ENCODE peak calls at places on chromosomes 13 and 19, in six cellular contexts. V is Caco-2, U is uterus, E is lower lobe of right lung, I is A549, B is RWPE2. T is an unnamed sample.

GRCh38 chr19:16185925-16186234 is 670 bp downstream of the FAM32A start:
- DNase-seq in U (no peak), I (no peak), B (no peak), V (peak; percentile 57), E (no peak), T (no peak)

GRCh38 chr13:110245421-110245899 is 61.5 kb downstream of the COL4A1 start:
- DNase-seq in B (no peak), U (peak; percentile 14), V (no peak), E (no peak), I (no peak), T (no peak)

GRCh38 chr19:40519352-40520322 is 52.8 kb downstream of the SPTBN4 start:
- DNase-seq in I (peak; percentile 90), B (no peak), E (no peak), V (no peak), U (no peak), T (peak; percentile 42)

GRCh38 chr19:16895467-16896097 is 6.8 kb downstream of the F2RL3 start:
- DNase-seq in B (no peak), U (no peak), E (no peak), V (no peak), I (no peak), T (no peak)

GRCh38 chr19:57016076-57016475 is 103.7 kb upstream of the USP29 start:
- DNase-seq in I (no peak), B (no peak), U (no peak), E (no peak), V (no peak), T (no peak)

GRCh38 chr13:47109028-47109427 is 212.2 kb upstream of the HTR2A start:
- DNase-seq in U (no peak), V (no peak), I (no peak), E (no peak), B (no peak), T (no peak)

GRCh38 chr19:53165691-53166091 is 6.8 kb upstream of the ZNF347 start:
- DNase-seq in V (no peak), U (no peak), B (no peak), E (no peak), I (no peak), T (no peak)

GRCh38 chr13:49985129-49985528 is 11.7 kb upstream of the TRIM13 start:
- DNase-seq in I (no peak), V (no peak), U (no peak), E (no peak), B (no peak), T (no peak)

GRCh38 chr13:28097503-28097902 is 2.9 kb downstream of the FLT3 start:
- DNase-seq in E (no peak), I (no peak), V (no peak), B (no peak), U (no peak), T (no peak)

GRCh38 chr19:4374451-4375163 is 25.7 kb downstream of the SH3GL1 start:
- DNase-seq in E (peak; percentile 74), I (peak; percentile 85), U (peak; percentile 84), V (peak; percentile 82), B (peak; percentile 77), T (peak; percentile 65)

GRCh38 chr13:110418944-110419343 is 111.9 kb downstream of the COL4A2 start:
- DNase-seq in B (no peak), E (no peak), V (no peak), I (peak; percentile 36), U (no peak), T (no peak)

GRCh38 chr19:51421229-51422052 is 4.0 kb upstream of the SIGLEC10 start:
- DNase-seq in V (no peak), I (no peak), B (no peak), E (no peak), U (no peak), T (no peak)

GRCh38 chr13:28501547-28501946 is 6.6 kb upstream of the FLT1 start:
- DNase-seq in V (no peak), B (no peak), I (no peak), U (no peak), E (no peak), T (no peak)

GRCh38 chr13:111874981-111875380 is 192.0 kb upstream of the SOX1 start:
- DNase-seq in E (no peak), U (no peak), I (no peak), V (no peak), B (no peak), T (no peak)

GRCh38 chr19:41739361-41739760 is 16.0 kb upstream of the CEACAM6 start:
- DNase-seq in E (no peak), I (no peak), V (no peak), B (no peak), U (no peak), T (no peak)

DNA sequence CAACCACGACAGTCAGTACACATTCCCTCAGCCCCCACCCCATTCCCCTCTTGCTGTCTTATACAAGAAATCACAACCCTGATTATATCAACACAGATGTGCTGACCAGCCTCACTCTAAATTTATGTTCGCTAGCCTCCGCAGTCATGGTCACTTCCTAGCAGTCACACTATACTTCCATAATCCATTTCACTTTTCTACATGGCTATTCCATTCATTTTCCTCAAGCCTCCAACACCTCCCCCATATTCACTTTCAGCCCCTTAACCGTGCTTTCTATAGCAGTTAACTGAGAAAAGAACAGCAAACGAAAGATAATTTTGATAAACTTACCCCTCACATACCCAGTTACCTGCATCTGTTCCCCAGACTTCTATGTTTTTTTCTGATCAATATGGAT is 8.4 kb downstream of the LSM14A start:
- DNase-seq in I (no peak), V (no peak), B (no peak), U (no peak), E (no peak), T (no peak)
- H3K4me1 ChIP-seq in I (peaks cover 93% of the 10 kb centered on the region), V (peaks cover 24% of the 10 kb centered on the region), B (peaks cover 22% of the 10 kb centered on the region), U (peaks cover 9% of the 10 kb centered on the region), E (peaks cover 82% of the 10 kb centered on the region), T (peaks cover 45% of the 10 kb centered on the region)

GRCh38 chr19:7789447-7789846 is 26.4 kb downstream of the CLEC4M start:
- DNase-seq in B (no peak), I (no peak), E (no peak), V (no peak), U (no peak), T (peak; percentile 16)
- H3K4me3 ChIP-seq in B (no peak overlapping the region), I (no peak overlapping the region), E (peak overlapping the region; percentile 29), V (no peak overlapping the region), U (no peak overlapping the region), T (no peak overlapping the region)

DNA sequence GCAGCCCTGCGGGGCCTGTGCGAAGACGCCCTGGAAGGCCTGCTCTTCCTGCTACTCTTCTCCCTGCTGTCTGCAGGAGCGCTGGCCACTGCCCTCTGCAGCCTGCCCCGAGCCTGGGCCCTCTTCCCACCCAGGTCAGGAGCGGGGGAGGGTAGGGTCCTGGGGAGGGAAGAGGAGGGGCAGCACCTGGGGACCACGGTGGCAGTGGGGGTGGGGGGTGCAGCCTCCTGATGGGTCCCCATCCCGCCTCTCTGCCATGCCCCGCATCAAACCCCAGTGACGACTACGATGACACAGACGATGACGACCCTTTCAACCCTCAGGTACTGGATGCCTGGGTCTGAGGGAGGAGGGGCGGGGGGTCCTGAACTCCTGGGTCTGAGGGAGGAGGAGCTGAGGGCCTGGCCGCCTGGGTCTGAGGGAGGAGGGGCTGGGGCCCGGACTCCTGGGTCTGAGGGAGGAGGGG is 13.4 kb upstream of the LENG8 start:
- DNase-seq in V (no peak), I (no peak), B (no peak), E (no peak), U (no peak), T (no peak)
- TF ChIP-seq CTCF in V (no peak), I (no peak), B (no peak), E (no peak), U (no peak), T (no peak)

DNA sequence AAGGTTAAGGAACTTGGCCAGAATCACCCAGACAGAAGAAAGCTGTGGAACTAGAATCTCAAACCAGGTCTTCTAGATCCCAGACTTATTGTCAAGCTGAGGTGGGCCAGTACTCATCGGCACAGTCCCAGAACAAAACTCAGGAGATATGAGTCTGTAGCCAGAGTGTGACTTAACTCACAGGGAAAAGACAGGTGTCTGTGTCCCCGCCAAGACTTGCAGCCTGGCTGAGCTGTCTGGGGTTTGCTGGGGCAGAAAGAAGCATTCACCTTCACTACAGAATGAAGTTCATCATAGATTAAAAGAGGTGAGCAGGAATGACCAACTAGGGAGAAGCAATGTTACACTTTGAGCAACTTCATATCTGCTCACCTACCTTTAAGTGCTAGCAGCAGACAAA is 257.2 kb downstream of the FOXO1 start:
- DNase-seq in B (no peak), E (no peak), I (no peak), V (no peak), U (no peak), T (no peak)
- H3K4me1 ChIP-seq in B (peaks cover 39% of the 10 kb centered on the region), E (peaks cover 16% of the 10 kb centered on the region), I (peaks cover 22% of the 10 kb centered on the region), V (peaks cover 21% of the 10 kb centered on the region), U (peaks cover 9% of the 10 kb centered on the region), T (no peaks in the 10 kb centered on the region)

GRCh38 chr19:34662919-34663318 is 14.0 kb downstream of the SCGB2B2 start:
- DNase-seq in E (no peak), V (no peak), I (peak; percentile 70), B (no peak), U (no peak), T (no peak)
- H3K4me3 ChIP-seq in E (no peak overlapping the region), V (no peak overlapping the region), I (no peak overlapping the region), B (no peak overlapping the region), U (no peak overlapping the region), T (no peak overlapping the region)

T was measured in mucosa of descending colon.